ENCODE peak calls at places on chromosomes 16 and 17, in four cellular contexts. One of them, this sample, is unnamed. For H3K27me3, the result is how much of the 10 kb centered on the place peaks cover.

GRCh38 chr16:2701272-2701671 is 18.8 kb downstream of the PRSS27 start:
- DNase-seq in fibroblast of lung: no peak
- DNase-seq in stomach: no peak
- DNase-seq in pancreas: peak
- DNase-seq in this sample: peak

GRCh38 chr17:45896803-45897693 is 2.7 kb downstream of the MAPT start:
- DNase-seq in fibroblast of lung: no peak
- DNase-seq in stomach: no peak
- DNase-seq in pancreas: peak
- DNase-seq in this sample: no peak

GRCh38 chr16:52597772-52598483 is 51.0 kb upstream of the TOX3 start:
- DNase-seq in fibroblast of lung: no peak
- DNase-seq in stomach: peak
- DNase-seq in pancreas: no peak
- DNase-seq in this sample: no peak

GRCh38 chr16:57042157-57043111 is 49.9 kb upstream of the CPNE2 start:
- DNase-seq in fibroblast of lung: no peak
- DNase-seq in stomach: no peak
- DNase-seq in pancreas: no peak
- DNase-seq in this sample: no peak

GRCh38 chr16:20799599-20799998 is 6.7 kb downstream of the ERI2 start:
- DNase-seq in fibroblast of lung: peak
- DNase-seq in stomach: no peak
- DNase-seq in pancreas: no peak
- DNase-seq in this sample: no peak

GRCh38 chr17:36849871-36850348 is 87.4 kb upstream of the LHX1 start:
- DNase-seq in fibroblast of lung: peak
- DNase-seq in stomach: no peak
- DNase-seq in pancreas: no peak
- DNase-seq in this sample: no peak

GRCh38 chr17:74749262-74750038 is 1.0 kb downstream of the NHERF1 start:
- DNase-seq in fibroblast of lung: no peak
- DNase-seq in stomach: no peak
- DNase-seq in pancreas: peak
- DNase-seq in this sample: no peak

GRCh38 chr16:30651124-30652004 is 604 bp downstream of the PRR14 start:
- DNase-seq in fibroblast of lung: peak
- DNase-seq in stomach: peak
- DNase-seq in pancreas: peak
- DNase-seq in this sample: peak

GRCh38 chr16:3954411-3954921 is 74.0 kb upstream of the CREBBP start:
- DNase-seq in fibroblast of lung: peak
- DNase-seq in stomach: no peak
- DNase-seq in pancreas: no peak
- DNase-seq in this sample: no peak

GRCh38 chr17:17572010-17572785 is 19.3 kb downstream of the PEMT start:
- DNase-seq in fibroblast of lung: no peak
- DNase-seq in stomach: no peak
- DNase-seq in pancreas: peak
- DNase-seq in this sample: no peak

GRCh38 chr16:67329901-67330300 is 3.3 kb downstream of the LRRC36 start:
- DNase-seq in fibroblast of lung: no peak
- DNase-seq in stomach: no peak
- DNase-seq in pancreas: no peak
- DNase-seq in this sample: no peak

GRCh38 chr16:69150146-69150865 is 17.9 kb downstream of the UTP4 start:
- DNase-seq in fibroblast of lung: peak
- DNase-seq in stomach: peak
- DNase-seq in pancreas: no peak
- DNase-seq in this sample: no peak

GRCh38 chr17:20992416-20992815 is 50.4 kb downstream of the USP22 start:
- DNase-seq in fibroblast of lung: no peak
- DNase-seq in stomach: no peak
- DNase-seq in pancreas: peak
- DNase-seq in this sample: no peak

GRCh38 chr16:5615868-5616642 is 518.5 kb upstream of the EEF2KMT start:
- DNase-seq in fibroblast of lung: no peak
- DNase-seq in stomach: peak
- DNase-seq in pancreas: peak
- DNase-seq in this sample: peak

DNA sequence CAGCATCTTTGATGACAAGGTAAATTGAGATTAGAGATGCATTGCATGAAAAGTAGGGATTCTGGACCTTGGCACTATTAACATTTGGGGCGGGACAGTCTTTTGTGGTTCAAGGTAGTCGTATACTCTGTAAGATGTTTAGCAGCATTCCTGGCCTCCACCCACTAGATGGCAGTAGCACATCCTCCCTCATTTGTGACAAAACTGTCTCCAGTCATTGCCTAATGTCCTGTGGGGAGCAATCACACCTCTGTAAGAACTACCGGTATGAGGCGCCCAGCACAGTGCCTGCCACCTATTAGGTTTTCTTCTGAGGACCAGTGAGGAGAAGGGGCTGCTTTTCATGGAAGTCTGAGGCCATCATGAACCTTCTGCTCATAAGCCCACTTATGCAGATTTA is 180.8 kb downstream of the RBFOX1 start:
- DNase-seq in fibroblast of lung: no peak
- DNase-seq in stomach: no peak
- DNase-seq in pancreas: no peak
- DNase-seq in this sample: no peak
- H3K27me3 ChIP-seq in fibroblast of lung: under half
- H3K27me3 ChIP-seq in stomach: under half
- H3K27me3 ChIP-seq in pancreas: under half
- H3K27me3 ChIP-seq in this sample: under half

GRCh38 chr16:50680907-50681885 is at the start of gene SNX20:
- DNase-seq in fibroblast of lung: no peak
- DNase-seq in stomach: peak
- DNase-seq in pancreas: no peak
- DNase-seq in this sample: peak
- H3K27ac ChIP-seq in fibroblast of lung: no peak
- H3K27ac ChIP-seq in stomach: peak
- H3K27ac ChIP-seq in pancreas: no peak
- H3K27ac ChIP-seq in this sample: peak

DNA sequence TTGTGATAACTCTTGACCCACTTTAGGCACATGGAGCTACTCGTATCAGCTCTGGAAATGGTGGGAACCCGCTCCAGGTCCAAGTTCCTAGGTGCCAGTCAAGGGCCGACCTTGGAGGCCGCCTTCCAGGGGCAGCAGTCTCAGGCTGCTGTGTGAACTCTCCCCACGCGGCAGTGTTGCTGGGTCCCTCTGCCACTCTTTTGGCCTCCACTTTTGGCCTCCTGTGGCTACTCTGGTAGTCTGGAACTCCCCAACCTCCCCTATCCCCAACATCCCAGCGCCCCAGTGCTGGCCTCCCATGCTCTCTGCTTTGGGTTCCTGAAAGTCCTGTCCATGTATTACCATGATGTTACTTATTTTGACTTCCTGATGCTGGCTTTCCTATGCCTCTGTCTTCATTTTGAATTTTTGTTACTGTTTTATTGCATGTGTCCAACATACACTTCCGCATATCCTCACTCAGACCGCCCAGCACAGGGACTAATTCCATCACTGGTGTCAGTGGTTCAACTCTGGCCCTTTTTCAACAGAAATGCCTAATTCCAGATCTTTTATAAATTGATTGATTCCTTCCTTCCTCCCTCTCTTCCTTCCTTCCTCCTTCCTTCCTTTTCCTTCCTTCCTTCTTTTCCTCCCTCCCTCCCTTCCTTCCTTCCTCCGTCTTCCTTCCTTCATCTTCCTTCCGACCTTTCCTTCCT is 44.1 kb downstream of the COX4I1 start:
- DNase-seq in fibroblast of lung: no peak
- DNase-seq in stomach: no peak
- DNase-seq in pancreas: no peak
- DNase-seq in this sample: no peak
- H3K4me3 ChIP-seq in fibroblast of lung: no peak
- H3K4me3 ChIP-seq in stomach: no peak
- H3K4me3 ChIP-seq in pancreas: no peak
- H3K4me3 ChIP-seq in this sample: no peak

DNA sequence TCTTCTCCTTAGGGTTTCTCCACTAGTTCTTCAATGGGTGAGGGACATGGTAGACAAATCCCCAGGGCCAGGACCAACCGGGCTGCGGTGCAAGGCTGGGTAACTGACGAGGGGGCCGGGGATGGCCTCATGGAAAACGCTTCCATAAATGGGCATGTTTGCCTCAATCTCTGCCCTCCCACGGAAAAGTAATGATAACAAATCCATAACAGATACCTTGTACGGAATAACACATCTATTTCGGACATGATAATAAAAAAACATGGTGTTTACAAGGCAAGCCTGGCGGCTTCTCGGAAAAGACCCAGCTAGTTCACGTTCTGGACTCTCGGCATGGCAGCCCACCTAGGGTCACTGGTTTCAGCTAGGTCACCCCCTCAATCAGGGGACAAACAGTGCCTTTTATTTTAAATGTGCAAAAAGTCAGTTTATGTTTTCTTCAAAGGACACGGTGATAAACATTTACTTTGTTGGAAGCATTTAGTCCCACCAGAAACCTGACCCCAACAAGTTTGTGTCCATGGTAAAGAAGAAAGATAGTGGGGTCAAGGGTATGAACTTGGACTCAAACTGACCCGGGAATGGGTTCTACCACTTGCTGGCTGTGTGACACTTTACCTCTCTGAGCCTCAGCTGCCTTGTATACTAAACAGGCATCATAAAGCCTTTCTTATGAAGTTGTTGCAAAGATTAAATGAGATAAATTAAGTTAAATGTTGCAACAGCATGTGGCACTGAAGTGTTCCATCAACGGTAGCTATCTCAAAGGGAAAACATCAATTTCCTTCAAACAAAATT is 1.7 kb downstream of the MYH11 start:
- DNase-seq in fibroblast of lung: no peak
- DNase-seq in stomach: no peak
- DNase-seq in pancreas: no peak
- DNase-seq in this sample: no peak
- H3K27me3 ChIP-seq in fibroblast of lung: under half
- H3K27me3 ChIP-seq in stomach: under half
- H3K27me3 ChIP-seq in pancreas: under half
- H3K27me3 ChIP-seq in this sample: half or more